ENCODE peak calls at places on chromosomes 2 and 18, in eight cellular contexts. A is stimulated activated CD8-positive, alpha-beta memory T cell treated with anti-CD3 and anti-CD28 coated beads, Interleukin-4, amount 100 ng/mL, for 24 hours; S is tibial nerve; V is stimulated activated CD4-positive, alpha-beta T cell treated with anti-CD3 and anti-CD28 coated beads, Interleukin-1b, Interleukin-23, amount 100 ng/mL, for 24 hours; K is skeletal muscle cell; T is right lobe of liver; P is immature natural killer cell; M is transverse colon. X is an unnamed sample.

GRCh38 chr2:69134546-69134945 is 121.6 kb downstream of the ANTXR1 start:
- DNase-seq in A (no peak), S (no peak), V (no peak), K (no peak), T (no peak), P (no peak), M (no peak), X (no peak)

GRCh38 chr2:134331081-134331480 is 77.2 kb downstream of the MGAT5 start:
- DNase-seq in A (no peak), S (no peak), V (no peak), K (no peak), T (no peak), P (no peak), M (no peak), X (no peak)

GRCh38 chr2:104850322-104851184 is 3.4 kb upstream of the POU3F3 start:
- DNase-seq in A (no peak), S (no peak), V (no peak), K (no peak), T (no peak), P (no peak), M (no peak), X (no peak)

GRCh38 chr2:239330836-239331235 is 70.0 kb downstream of the HDAC4 start:
- DNase-seq in A (no peak), S (no peak), V (no peak), K (no peak), T (no peak), P (no peak), M (no peak), X (no peak)

GRCh38 chr2:69013837-69014796 is 1.1 kb downstream of the ANTXR1 start:
- DNase-seq in A (no peak), S (no peak), V (no peak), K (no peak), T (no peak), P (no peak), M (no peak), X (peak; percentile 28)

GRCh38 chr2:171655584-171655983 is 31.7 kb upstream of the DYNC1I2 start:
- DNase-seq in A (no peak), S (no peak), V (no peak), K (no peak), T (no peak), P (no peak), M (no peak), X (no peak)

GRCh38 chr2:3042601-3043585 is 334.7 kb downstream of the EIPR1 start:
- DNase-seq in A (no peak), S (no peak), V (no peak), K (no peak), T (no peak), P (no peak), M (peak; percentile 64), X (no peak)

GRCh38 chr2:144406111-144406788 is 113.7 kb downstream of the ZEB2 start:
- DNase-seq in A (no peak), S (no peak), V (no peak), K (no peak), T (no peak), P (no peak), M (no peak), X (no peak)

GRCh38 chr2:171244466-171244969 is 83.8 kb upstream of the TLK1 start:
- DNase-seq in A (no peak), S (no peak), V (no peak), K (peak; percentile 66), T (no peak), P (no peak), M (no peak), X (no peak)

GRCh38 chr2:107305966-107306365 is 420.0 kb upstream of the ST6GAL2 start:
- DNase-seq in A (no peak), S (no peak), V (no peak), K (no peak), T (no peak), P (no peak), M (no peak), X (no peak)

GRCh38 chr2:217798743-217799552 is 203.8 kb downstream of the TNS1 start:
- DNase-seq in A (no peak), S (no peak), V (no peak), K (no peak), T (no peak), P (no peak), M (peak; percentile 32), X (peak; percentile 30)

GRCh38 chr2:189407161-189407943 is 33.9 kb upstream of the WDR75 start:
- DNase-seq in A (no peak), S (no peak), V (no peak), K (no peak), T (no peak), P (no peak), M (no peak), X (no peak)

GRCh38 chr2:155357172-155357571 is 658.7 kb downstream of the KCNJ3 start:
- DNase-seq in A (no peak), S (no peak), V (no peak), K (no peak), T (no peak), P (no peak), M (no peak), X (no peak)

GRCh38 chr18:54173250-54173649 is 51.2 kb downstream of the MBD2 start:
- DNase-seq in A (no peak), S (no peak), V (no peak), K (no peak), T (no peak), P (no peak), M (no peak), X (no peak)

GRCh38 chr2:86790828-86791561 is at the start of gene CD8A:
- DNase-seq in A (peak; percentile 72), S (no peak), V (no peak), K (no peak), T (no peak), P (peak; percentile 76), M (no peak), X (no peak)

GRCh38 chr2:186909095-186909494 is 60.1 kb upstream of the ZSWIM2 start:
- DNase-seq in A (no peak), S (no peak), V (no peak), K (no peak), T (no peak), P (no peak), M (no peak), X (no peak)

GRCh38 chr18:8830067-8831060 is 125.0 kb downstream of the MTCL1 start:
- DNase-seq in A (no peak), S (no peak), V (no peak), K (no peak), T (no peak), P (no peak), M (no peak), X (no peak)

GRCh38 chr18:62105373-62105772 is 81.5 kb downstream of the PIGN start:
- DNase-seq in A (no peak), S (no peak), V (no peak), K (no peak), T (peak; percentile 25), P (no peak), M (no peak), X (no peak)

GRCh38 chr2:102114290-102114721 is 28.2 kb upstream of the IL1R1 start:
- DNase-seq in A (no peak), S (no peak), V (no peak), K (peak; percentile 59), T (no peak), P (no peak), M (no peak), X (no peak)

GRCh38 chr2:239467281-239467955 is 66.6 kb upstream of the HDAC4 start:
- DNase-seq in A (no peak), S (no peak), V (no peak), K (no peak), T (no peak), P (no peak), M (no peak), X (no peak)

GRCh38 chr2:107393516-107393915 is 433.2 kb upstream of the RGPD4 start:
- DNase-seq in A (no peak), S (no peak), V (no peak), K (no peak), T (no peak), P (no peak), M (no peak), X (no peak)

GRCh38 chr2:207473866-207474251 is 55.9 kb upstream of the CREB1 start:
- DNase-seq in A (no peak), S (no peak), V (no peak), K (no peak), T (no peak), P (no peak), M (no peak), X (no peak)

GRCh38 chr2:151632993-151633592 is 101.2 kb downstream of the NEB start:
- DNase-seq in A (no peak), S (no peak), V (no peak), K (no peak), T (no peak), P (no peak), M (no peak), X (no peak)

GRCh38 chr2:29627366-29627765 is 294.0 kb downstream of the ALK start:
- DNase-seq in A (no peak), S (no peak), V (no peak), K (peak; percentile 78), T (no peak), P (no peak), M (no peak), X (no peak)

GRCh38 chr2:123513351-123513750 is 511.7 kb upstream of the CNTNAP5 start:
- DNase-seq in A (no peak), S (no peak), V (no peak), K (peak; percentile 65), T (no peak), P (no peak), M (no peak), X (no peak)

GRCh38 chr2:169222665-169223064 is 139.7 kb downstream of the LRP2 start:
- DNase-seq in A (no peak), S (no peak), V (no peak), K (no peak), T (no peak), P (no peak), M (no peak), X (no peak)